ENCODE peak calls at places on chromosomes 5 and 9, in nine cellular contexts. W is tibial artery; R is upper lobe of right lung; F is H9; T is CD8-positive, alpha-beta T cell; Q is IMR-90; P is pancreas; A is heart right ventricle; J is transverse colon. K is an unnamed sample.

GRCh38 chr5:172477466-172477865 is 23.1 kb upstream of the SH3PXD2B start:
- DNase-seq in W (no peak), R (no peak), F (no peak), T (no peak), Q (no peak), P (no peak), A (no peak), J (no peak), K (no peak)

GRCh38 chr9:91207889-91208651 is 153.6 kb downstream of the AUH start:
- DNase-seq in W (no peak), R (no peak), F (no peak), T (no peak), Q (peak), P (no peak), A (no peak), J (no peak), K (no peak)

GRCh38 chr9:135413461-135413860 is 66.1 kb upstream of the PPP1R26 start:
- DNase-seq in W (no peak), R (peak), F (no peak), T (no peak), Q (no peak), P (no peak), A (no peak), J (no peak), K (no peak)

GRCh38 chr9:33388110-33388994 is 14.0 kb downstream of the AQP7 start:
- DNase-seq in W (no peak), R (no peak), F (no peak), T (no peak), Q (no peak), P (peak), A (no peak), J (no peak), K (no peak)

GRCh38 chr5:95942414-95942813 is 19.2 kb downstream of the ELL2 start:
- DNase-seq in W (no peak), R (no peak), F (no peak), T (no peak), Q (no peak), P (no peak), A (no peak), J (no peak), K (no peak)

GRCh38 chr9:68614121-68614520 is 73.4 kb upstream of the TMEM252 start:
- DNase-seq in W (no peak), R (no peak), F (no peak), T (no peak), Q (no peak), P (no peak), A (no peak), J (no peak), K (no peak)

GRCh38 chr5:14035859-14036440 is 91.5 kb upstream of the DNAH5 start:
- DNase-seq in W (no peak), R (no peak), F (peak), T (no peak), Q (peak), P (peak), A (peak), J (peak), K (peak)

GRCh38 chr9:130034570-130034969 is 8.4 kb downstream of the FNBP1 start:
- DNase-seq in W (no peak), R (no peak), F (no peak), T (no peak), Q (peak), P (no peak), A (no peak), J (no peak), K (peak)

GRCh38 chr5:2996687-2997086 is 245.2 kb upstream of the IRX2 start:
- DNase-seq in W (no peak), R (peak), F (no peak), T (no peak), Q (no peak), P (no peak), A (no peak), J (no peak), K (no peak)

GRCh38 chr9:86741311-86742215 is 205.7 kb downstream of the GAS1 start:
- DNase-seq in W (no peak), R (no peak), F (no peak), T (no peak), Q (peak), P (peak), A (peak), J (no peak), K (peak)

GRCh38 chr5:72224946-72225427 is 95.1 kb downstream of the MRPS27 start:
- DNase-seq in W (no peak), R (no peak), F (no peak), T (no peak), Q (peak), P (no peak), A (no peak), J (no peak), K (peak)

GRCh38 chr5:74598731-74599624 is 41.5 kb downstream of the ENC1 start:
- DNase-seq in W (no peak), R (no peak), F (no peak), T (no peak), Q (peak), P (no peak), A (no peak), J (no peak), K (no peak)

GRCh38 chr9:35972093-35972492 is 14.1 kb upstream of the OR2S2 start:
- DNase-seq in W (no peak), R (no peak), F (peak), T (peak), Q (no peak), P (no peak), A (no peak), J (no peak), K (no peak)

GRCh38 chr9:90107021-90107771 is 502.4 kb downstream of the GADD45G start:
- DNase-seq in W (no peak), R (no peak), F (no peak), T (no peak), Q (no peak), P (peak), A (peak), J (peak), K (no peak)

GRCh38 chr5:72937517-72938061 is 18.3 kb upstream of the FCHO2 start:
- DNase-seq in W (no peak), R (no peak), F (no peak), T (no peak), Q (no peak), P (no peak), A (no peak), J (no peak), K (no peak)

GRCh38 chr5:65482727-65483473 is 1.2 kb upstream of the ADAMTS6 start:
- DNase-seq in W (no peak), R (no peak), F (peak), T (no peak), Q (peak), P (no peak), A (peak), J (no peak), K (peak)

GRCh38 chr5:45695011-45695667 is 1.0 kb downstream of the HCN1 start:
- DNase-seq in W (no peak), R (no peak), F (peak), T (no peak), Q (no peak), P (peak), A (no peak), J (no peak), K (no peak)

GRCh38 chr5:139141841-139142240 is 56.3 kb downstream of the SIL1 start:
- DNase-seq in W (no peak), R (peak), F (no peak), T (no peak), Q (peak), P (peak), A (peak), J (peak), K (peak)

GRCh38 chr5:56323505-56323904 is 90.4 kb upstream of the ANKRD55 start:
- DNase-seq in W (no peak), R (no peak), F (no peak), T (no peak), Q (peak), P (peak), A (no peak), J (no peak), K (peak)

GRCh38 chr5:109359643-109360042 is 50.1 kb downstream of the PJA2 start:
- DNase-seq in W (no peak), R (no peak), F (no peak), T (no peak), Q (no peak), P (no peak), A (no peak), J (no peak), K (no peak)

GRCh38 chr5:164027738-164028137 is 522.3 kb downstream of the MAT2B start:
- DNase-seq in W (no peak), R (no peak), F (no peak), T (no peak), Q (peak), P (no peak), A (no peak), J (no peak), K (no peak)

GRCh38 chr5:83306572-83307241 is 164.8 kb upstream of the VCAN start:
- DNase-seq in W (peak), R (no peak), F (no peak), T (no peak), Q (peak), P (no peak), A (peak), J (peak), K (peak)

GRCh38 chr9:8053501-8053900 is 253.9 kb upstream of the DMAC1 start:
- DNase-seq in W (no peak), R (no peak), F (no peak), T (no peak), Q (no peak), P (no peak), A (no peak), J (no peak), K (no peak)

GRCh38 chr5:135190345-135191083 is 156.5 kb upstream of the PITX1 start:
- DNase-seq in W (no peak), R (no peak), F (no peak), T (no peak), Q (no peak), P (no peak), A (no peak), J (no peak), K (no peak)

GRCh38 chr9:110076894-110077725 is 130.8 kb downstream of the C9orf152 start:
- DNase-seq in W (no peak), R (no peak), F (no peak), T (no peak), Q (peak), P (no peak), A (no peak), J (no peak), K (peak)

GRCh38 chr5:167770461-167770860 is 521.0 kb upstream of the WWC1 start:
- DNase-seq in W (no peak), R (no peak), F (no peak), T (no peak), Q (peak), P (no peak), A (no peak), J (no peak), K (no peak)

GRCh38 chr5:166856771-166857170 is 1434.7 kb upstream of the WWC1 start:
- DNase-seq in W (no peak), R (no peak), F (no peak), T (no peak), Q (no peak), P (no peak), A (no peak), J (no peak), K (no peak)

GRCh38 chr9:38315085-38315595 is 77.4 kb upstream of the ALDH1B1 start:
- DNase-seq in W (no peak), R (no peak), F (no peak), T (no peak), Q (no peak), P (no peak), A (no peak), J (no peak), K (no peak)

GRCh38 chr9:91158946-91159345 is 202.8 kb downstream of the AUH start:
- DNase-seq in W (no peak), R (no peak), F (no peak), T (no peak), Q (no peak), P (no peak), A (no peak), J (no peak), K (no peak)

GRCh38 chr9:1938135-1938534 is 77.0 kb upstream of the SMARCA2 start:
- DNase-seq in W (no peak), R (no peak), F (no peak), T (no peak), Q (no peak), P (no peak), A (no peak), J (no peak), K (no peak)

GRCh38 chr9:34398875-34399274 is 22.2 kb upstream of the MYORG start:
- DNase-seq in W (no peak), R (no peak), F (no peak), T (no peak), Q (no peak), P (no peak), A (no peak), J (no peak), K (no peak)

GRCh38 chr5:58773744-58774441 is 191.0 kb downstream of the RAB3C start:
- DNase-seq in W (no peak), R (no peak), F (no peak), T (no peak), Q (no peak), P (peak), A (peak), J (no peak), K (no peak)

GRCh38 chr5:160970605-160971191 is 118.7 kb upstream of the ATP10B start:
- DNase-seq in W (no peak), R (no peak), F (no peak), T (no peak), Q (no peak), P (no peak), A (no peak), J (no peak), K (no peak)

GRCh38 chr5:135033026-135033861 is 784 bp downstream of the PITX1 start:
- DNase-seq in W (no peak), R (no peak), F (peak), T (no peak), Q (peak), P (no peak), A (no peak), J (no peak), K (no peak)

GRCh38 chr5:106521701-106522100 is 1149.0 kb downstream of the EFNA5 start:
- DNase-seq in W (no peak), R (no peak), F (no peak), T (no peak), Q (peak), P (no peak), A (no peak), J (no peak), K (peak)

GRCh38 chr5:146291421-146292074 is 47.1 kb upstream of the POU4F3 start:
- DNase-seq in W (no peak), R (no peak), F (no peak), T (no peak), Q (peak), P (no peak), A (peak), J (no peak), K (peak)
- TF ChIP-seq CTCF in W (peak), R (peak), F (peak), T (peak), Q (peak), P (peak), A (peak), J (peak), K (peak)

GRCh38 chr5:132446621-132447020 is 44.0 kb downstream of the IRF1 start:
- DNase-seq in W (peak), R (no peak), F (no peak), T (no peak), Q (peak), P (peak), A (peak), J (peak), K (no peak)
- H3K27ac ChIP-seq in W (no peak), R (peak), F (no peak), T (no peak), Q (no peak), P (no peak), A (peak), J (peak), K (no peak)

GRCh38 chr9:37180138-37180537 is 59.8 kb downstream of the ZCCHC7 start:
- DNase-seq in W (no peak), R (no peak), F (no peak), T (no peak), Q (no peak), P (no peak), A (no peak), J (no peak), K (no peak)
- TF ChIP-seq CTCF in W (no peak), R (no peak), F (peak), T (no peak), Q (no peak), P (no peak), A (no peak), J (no peak), K (no peak)

GRCh38 chr5:36418172-36418979 is 116.7 kb upstream of the RANBP3L start:
- DNase-seq in W (no peak), R (no peak), F (no peak), T (no peak), Q (no peak), P (no peak), A (no peak), J (no peak), K (no peak)

GRCh38 chr5:36414869-36415282 is 113.2 kb upstream of the RANBP3L start:
- DNase-seq in W (no peak), R (no peak), F (no peak), T (no peak), Q (peak), P (no peak), A (no peak), J (no peak), K (no peak)

GRCh38 chr5:36417668-36418067 is 116.0 kb upstream of the RANBP3L start:
- DNase-seq in W (no peak), R (no peak), F (peak), T (no peak), Q (no peak), P (no peak), A (no peak), J (no peak), K (no peak)

GRCh38 chr5:36416605-36417004 is 114.9 kb upstream of the RANBP3L start:
- DNase-seq in W (no peak), R (no peak), F (no peak), T (no peak), Q (no peak), P (no peak), A (no peak), J (no peak), K (no peak)

DNA sequence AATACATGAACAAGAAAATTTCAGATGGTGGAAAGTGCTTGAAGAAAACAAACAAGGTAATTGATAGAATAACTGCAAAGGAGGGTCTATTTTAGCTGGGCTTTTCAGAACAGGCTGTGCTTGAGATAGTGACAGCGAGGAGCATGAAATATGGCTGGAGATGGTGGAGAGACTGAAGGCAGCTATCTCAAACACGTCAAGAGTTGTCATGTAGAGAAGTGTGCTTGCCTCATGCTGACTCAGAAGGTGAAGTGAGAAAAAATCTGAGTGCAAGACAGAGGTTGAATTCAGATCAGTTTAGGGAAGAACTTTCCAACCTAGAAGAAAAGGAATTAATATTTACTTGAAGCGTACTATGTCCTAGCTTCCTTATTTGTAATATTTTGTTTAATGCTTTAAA is 115.5 kb upstream of the RANBP3L start:
- DNase-seq in W (no peak), R (no peak), F (no peak), T (no peak), Q (no peak), P (no peak), A (no peak), J (no peak), K (no peak)
- H3K27ac ChIP-seq in W (no peak), R (no peak), F (no peak), T (no peak), Q (no peak), P (no peak), A (no peak), J (no peak), K (no peak)

GRCh38 chr9:136975624-136976023 is 1.7 kb upstream of the PTGDS start:
- DNase-seq in W (no peak), R (no peak), F (peak), T (no peak), Q (no peak), P (no peak), A (peak), J (no peak), K (no peak)
- TF ChIP-seq CTCF in W (no peak), R (peak), F (peak), T (peak), Q (peak), P (no peak), A (peak), J (no peak), K (peak)